ENCODE peak calls at places on chromosomes 6 and 20, in four cellular contexts. V, J, B and O are unnamed samples.

GRCh38 chr20:64011366-64011779 is 24.6 kb upstream of the C20orf204 start:
- DNase-seq in V (no peak), J (no peak), B (no peak), O (no peak)

GRCh38 chr6:158153576-158153975 is 14.5 kb downstream of the SERAC1 start:
- DNase-seq in V (no peak), J (no peak), B (no peak), O (no peak)

GRCh38 chr6:144064831-144065668 is 30.3 kb downstream of the SF3B5 start:
- DNase-seq in V (no peak), J (no peak), B (no peak), O (no peak)

GRCh38 chr20:36238760-36239159 is 2.5 kb downstream of the AAR2 start:
- DNase-seq in V (no peak), J (no peak), B (no peak), O (no peak)

GRCh38 chr6:110075406-110075805 is 97.3 kb downstream of the GPR6 start:
- DNase-seq in V (no peak), J (no peak), B (no peak), O (no peak)

GRCh38 chr6:37013516-37014491 is 8.3 kb downstream of the FGD2 start:
- DNase-seq in V (no peak), J (no peak), B (no peak), O (no peak)

GRCh38 chr20:36582821-36583220 is 9.4 kb downstream of the TGIF2 start:
- DNase-seq in V (no peak), J (no peak), B (no peak), O (no peak)

GRCh38 chr6:122264557-122264956 is 134.9 kb upstream of the HSF2 start:
- DNase-seq in V (no peak), J (no peak), B (no peak), O (no peak)

GRCh38 chr20:57698867-57699275 is 10.9 kb downstream of the PMEPA1 start:
- DNase-seq in V (peak), J (no peak), B (no peak), O (no peak)

GRCh38 chr20:7151666-7152065 is 384.2 kb downstream of the BMP2 start:
- DNase-seq in V (no peak), J (no peak), B (no peak), O (no peak)